ENCODE peak calls at places on chromosomes 11 and 22, in nine cellular contexts. One of them, this sample, is unnamed.

GRCh38 chr11:69377029-69377952 is 83.3 kb downstream of the MYEOV start:
- DNase-seq in H9: no peak
- DNase-seq in CD4-positive, alpha-beta T cell: no peak
- DNase-seq in CD8-positive, alpha-beta memory T cell: no peak
- DNase-seq in OCI-LY7: no peak
- DNase-seq in astrocyte: no peak
- DNase-seq in aorta: peak
- DNase-seq in dorsolateral prefrontal cortex: no peak
- DNase-seq in uterus: no peak
- DNase-seq in this sample: no peak

GRCh38 chr11:17395978-17396377 is 7.5 kb upstream of the KCNJ11 start:
- DNase-seq in H9: no peak
- DNase-seq in CD4-positive, alpha-beta T cell: no peak
- DNase-seq in CD8-positive, alpha-beta memory T cell: no peak
- DNase-seq in OCI-LY7: no peak
- DNase-seq in astrocyte: no peak
- DNase-seq in aorta: no peak
- DNase-seq in dorsolateral prefrontal cortex: no peak
- DNase-seq in uterus: no peak
- DNase-seq in this sample: no peak

GRCh38 chr11:38456371-38456770 is 1858.3 kb upstream of the RAG2 start:
- DNase-seq in H9: no peak
- DNase-seq in CD4-positive, alpha-beta T cell: no peak
- DNase-seq in CD8-positive, alpha-beta memory T cell: no peak
- DNase-seq in OCI-LY7: no peak
- DNase-seq in astrocyte: peak
- DNase-seq in aorta: no peak
- DNase-seq in dorsolateral prefrontal cortex: no peak
- DNase-seq in uterus: no peak
- DNase-seq in this sample: no peak

GRCh38 chr11:468036-468435 is 18.0 kb downstream of the PTDSS2 start:
- DNase-seq in H9: no peak
- DNase-seq in CD4-positive, alpha-beta T cell: no peak
- DNase-seq in CD8-positive, alpha-beta memory T cell: no peak
- DNase-seq in OCI-LY7: no peak
- DNase-seq in astrocyte: no peak
- DNase-seq in aorta: no peak
- DNase-seq in dorsolateral prefrontal cortex: no peak
- DNase-seq in uterus: no peak
- DNase-seq in this sample: no peak

GRCh38 chr11:93542753-93543246 is 391 bp downstream of the SMCO4 start:
- DNase-seq in H9: peak
- DNase-seq in CD4-positive, alpha-beta T cell: no peak
- DNase-seq in CD8-positive, alpha-beta memory T cell: peak
- DNase-seq in OCI-LY7: no peak
- DNase-seq in astrocyte: no peak
- DNase-seq in aorta: peak
- DNase-seq in dorsolateral prefrontal cortex: no peak
- DNase-seq in uterus: no peak
- DNase-seq in this sample: no peak

GRCh38 chr11:102833731-102834130 is 9.7 kb downstream of the MMP3 start:
- DNase-seq in H9: no peak
- DNase-seq in CD4-positive, alpha-beta T cell: no peak
- DNase-seq in CD8-positive, alpha-beta memory T cell: no peak
- DNase-seq in OCI-LY7: no peak
- DNase-seq in astrocyte: no peak
- DNase-seq in aorta: no peak
- DNase-seq in dorsolateral prefrontal cortex: no peak
- DNase-seq in uterus: no peak
- DNase-seq in this sample: no peak

GRCh38 chr11:117824571-117825537 is at the start of gene FXYD2:
- DNase-seq in H9: peak
- DNase-seq in CD4-positive, alpha-beta T cell: no peak
- DNase-seq in CD8-positive, alpha-beta memory T cell: no peak
- DNase-seq in OCI-LY7: no peak
- DNase-seq in astrocyte: no peak
- DNase-seq in aorta: peak
- DNase-seq in dorsolateral prefrontal cortex: peak
- DNase-seq in uterus: peak
- DNase-seq in this sample: no peak

GRCh38 chr22:35703861-35704584 is 13.6 kb upstream of the APOL5 start:
- DNase-seq in H9: no peak
- DNase-seq in CD4-positive, alpha-beta T cell: no peak
- DNase-seq in CD8-positive, alpha-beta memory T cell: no peak
- DNase-seq in OCI-LY7: no peak
- DNase-seq in astrocyte: peak
- DNase-seq in aorta: no peak
- DNase-seq in dorsolateral prefrontal cortex: no peak
- DNase-seq in uterus: no peak
- DNase-seq in this sample: no peak

GRCh38 chr22:46649176-46650077 is 29.2 kb downstream of the GRAMD4 start:
- DNase-seq in H9: no peak
- DNase-seq in CD4-positive, alpha-beta T cell: no peak
- DNase-seq in CD8-positive, alpha-beta memory T cell: no peak
- DNase-seq in OCI-LY7: no peak
- DNase-seq in astrocyte: no peak
- DNase-seq in aorta: no peak
- DNase-seq in dorsolateral prefrontal cortex: no peak
- DNase-seq in uterus: no peak
- DNase-seq in this sample: peak

GRCh38 chr11:1036931-1037330 is 413 bp upstream of the MUC6 start:
- DNase-seq in H9: no peak
- DNase-seq in CD4-positive, alpha-beta T cell: no peak
- DNase-seq in CD8-positive, alpha-beta memory T cell: no peak
- DNase-seq in OCI-LY7: no peak
- DNase-seq in astrocyte: no peak
- DNase-seq in aorta: no peak
- DNase-seq in dorsolateral prefrontal cortex: no peak
- DNase-seq in uterus: no peak
- DNase-seq in this sample: no peak

GRCh38 chr22:37175414-37176144 is 12.5 kb downstream of the C1QTNF6 start:
- DNase-seq in H9: no peak
- DNase-seq in CD4-positive, alpha-beta T cell: no peak
- DNase-seq in CD8-positive, alpha-beta memory T cell: no peak
- DNase-seq in OCI-LY7: no peak
- DNase-seq in astrocyte: no peak
- DNase-seq in aorta: peak
- DNase-seq in dorsolateral prefrontal cortex: no peak
- DNase-seq in uterus: peak
- DNase-seq in this sample: no peak

GRCh38 chr22:37177755-37178154 is 10.3 kb downstream of the C1QTNF6 start:
- DNase-seq in H9: no peak
- DNase-seq in CD4-positive, alpha-beta T cell: no peak
- DNase-seq in CD8-positive, alpha-beta memory T cell: no peak
- DNase-seq in OCI-LY7: no peak
- DNase-seq in astrocyte: no peak
- DNase-seq in aorta: no peak
- DNase-seq in dorsolateral prefrontal cortex: no peak
- DNase-seq in uterus: no peak
- DNase-seq in this sample: no peak

GRCh38 chr22:37176464-37177061 is 11.5 kb downstream of the C1QTNF6 start:
- DNase-seq in H9: no peak
- DNase-seq in CD4-positive, alpha-beta T cell: no peak
- DNase-seq in CD8-positive, alpha-beta memory T cell: no peak
- DNase-seq in OCI-LY7: no peak
- DNase-seq in astrocyte: peak
- DNase-seq in aorta: peak
- DNase-seq in dorsolateral prefrontal cortex: peak
- DNase-seq in uterus: peak
- DNase-seq in this sample: peak

GRCh38 chr22:37178350-37179125 is 9.5 kb downstream of the C1QTNF6 start:
- DNase-seq in H9: no peak
- DNase-seq in CD4-positive, alpha-beta T cell: no peak
- DNase-seq in CD8-positive, alpha-beta memory T cell: no peak
- DNase-seq in OCI-LY7: no peak
- DNase-seq in astrocyte: no peak
- DNase-seq in aorta: peak
- DNase-seq in dorsolateral prefrontal cortex: no peak
- DNase-seq in uterus: no peak
- DNase-seq in this sample: no peak

GRCh38 chr22:37177221-37177620 is 10.8 kb downstream of the C1QTNF6 start:
- DNase-seq in H9: no peak
- DNase-seq in CD4-positive, alpha-beta T cell: no peak
- DNase-seq in CD8-positive, alpha-beta memory T cell: no peak
- DNase-seq in OCI-LY7: no peak
- DNase-seq in astrocyte: no peak
- DNase-seq in aorta: peak
- DNase-seq in dorsolateral prefrontal cortex: no peak
- DNase-seq in uterus: no peak
- DNase-seq in this sample: no peak
- H3K27ac ChIP-seq in H9: no peak
- H3K27ac ChIP-seq in CD4-positive, alpha-beta T cell: no peak
- H3K27ac ChIP-seq in CD8-positive, alpha-beta memory T cell: no peak
- H3K27ac ChIP-seq in OCI-LY7: no peak
- H3K27ac ChIP-seq in astrocyte: no peak
- H3K27ac ChIP-seq in aorta: no peak
- H3K27ac ChIP-seq in dorsolateral prefrontal cortex: no peak
- H3K27ac ChIP-seq in uterus: no peak
- H3K27ac ChIP-seq in this sample: no peak

DNA sequence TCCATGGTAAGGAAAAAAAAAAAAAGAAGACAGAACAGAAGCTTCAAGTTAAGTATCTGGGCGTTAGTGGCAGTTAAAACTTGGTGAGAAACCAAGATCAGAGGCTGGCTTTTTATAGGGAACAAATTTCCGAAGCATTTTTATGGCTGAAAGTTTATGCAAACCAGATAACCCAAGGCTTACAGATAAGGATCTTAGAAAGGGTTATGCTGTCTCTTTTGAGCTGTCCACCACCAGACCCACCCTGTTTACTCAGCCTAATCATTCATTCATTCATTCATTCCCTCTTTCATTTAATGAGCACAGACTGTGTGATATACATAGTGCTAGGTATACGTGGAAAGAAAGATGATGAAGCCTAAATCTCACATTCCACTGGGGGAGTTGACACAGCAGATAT is 89.5 kb downstream of the ME3 start:
- DNase-seq in H9: no peak
- DNase-seq in CD4-positive, alpha-beta T cell: no peak
- DNase-seq in CD8-positive, alpha-beta memory T cell: no peak
- DNase-seq in OCI-LY7: no peak
- DNase-seq in astrocyte: no peak
- DNase-seq in aorta: no peak
- DNase-seq in dorsolateral prefrontal cortex: no peak
- DNase-seq in uterus: no peak
- DNase-seq in this sample: no peak
- H3K27ac ChIP-seq in H9: no peak
- H3K27ac ChIP-seq in CD4-positive, alpha-beta T cell: no peak
- H3K27ac ChIP-seq in CD8-positive, alpha-beta memory T cell: no peak
- H3K27ac ChIP-seq in OCI-LY7: no peak
- H3K27ac ChIP-seq in astrocyte: no peak
- H3K27ac ChIP-seq in aorta: no peak
- H3K27ac ChIP-seq in dorsolateral prefrontal cortex: no peak
- H3K27ac ChIP-seq in uterus: no peak
- H3K27ac ChIP-seq in this sample: no peak

GRCh38 chr11:72010529-72011233 is 12.0 kb downstream of the IL18BP start:
- DNase-seq in H9: no peak
- DNase-seq in CD4-positive, alpha-beta T cell: no peak
- DNase-seq in CD8-positive, alpha-beta memory T cell: no peak
- DNase-seq in OCI-LY7: no peak
- DNase-seq in astrocyte: no peak
- DNase-seq in aorta: no peak
- DNase-seq in dorsolateral prefrontal cortex: no peak
- DNase-seq in uterus: no peak
- DNase-seq in this sample: no peak

GRCh38 chr11:72013765-72014711 is 15.3 kb downstream of the IL18BP start:
- DNase-seq in H9: no peak
- DNase-seq in CD4-positive, alpha-beta T cell: no peak
- DNase-seq in CD8-positive, alpha-beta memory T cell: no peak
- DNase-seq in OCI-LY7: no peak
- DNase-seq in astrocyte: peak
- DNase-seq in aorta: peak
- DNase-seq in dorsolateral prefrontal cortex: no peak
- DNase-seq in uterus: no peak
- DNase-seq in this sample: no peak

GRCh38 chr11:72014761-72015320 is 16.1 kb downstream of the IL18BP start:
- DNase-seq in H9: no peak
- DNase-seq in CD4-positive, alpha-beta T cell: no peak
- DNase-seq in CD8-positive, alpha-beta memory T cell: no peak
- DNase-seq in OCI-LY7: no peak
- DNase-seq in astrocyte: no peak
- DNase-seq in aorta: peak
- DNase-seq in dorsolateral prefrontal cortex: no peak
- DNase-seq in uterus: no peak
- DNase-seq in this sample: no peak

GRCh38 chr11:72012091-72012630 is 13.5 kb downstream of the IL18BP start:
- DNase-seq in H9: no peak
- DNase-seq in CD4-positive, alpha-beta T cell: no peak
- DNase-seq in CD8-positive, alpha-beta memory T cell: no peak
- DNase-seq in OCI-LY7: no peak
- DNase-seq in astrocyte: no peak
- DNase-seq in aorta: peak
- DNase-seq in dorsolateral prefrontal cortex: no peak
- DNase-seq in uterus: no peak
- DNase-seq in this sample: no peak

DNA sequence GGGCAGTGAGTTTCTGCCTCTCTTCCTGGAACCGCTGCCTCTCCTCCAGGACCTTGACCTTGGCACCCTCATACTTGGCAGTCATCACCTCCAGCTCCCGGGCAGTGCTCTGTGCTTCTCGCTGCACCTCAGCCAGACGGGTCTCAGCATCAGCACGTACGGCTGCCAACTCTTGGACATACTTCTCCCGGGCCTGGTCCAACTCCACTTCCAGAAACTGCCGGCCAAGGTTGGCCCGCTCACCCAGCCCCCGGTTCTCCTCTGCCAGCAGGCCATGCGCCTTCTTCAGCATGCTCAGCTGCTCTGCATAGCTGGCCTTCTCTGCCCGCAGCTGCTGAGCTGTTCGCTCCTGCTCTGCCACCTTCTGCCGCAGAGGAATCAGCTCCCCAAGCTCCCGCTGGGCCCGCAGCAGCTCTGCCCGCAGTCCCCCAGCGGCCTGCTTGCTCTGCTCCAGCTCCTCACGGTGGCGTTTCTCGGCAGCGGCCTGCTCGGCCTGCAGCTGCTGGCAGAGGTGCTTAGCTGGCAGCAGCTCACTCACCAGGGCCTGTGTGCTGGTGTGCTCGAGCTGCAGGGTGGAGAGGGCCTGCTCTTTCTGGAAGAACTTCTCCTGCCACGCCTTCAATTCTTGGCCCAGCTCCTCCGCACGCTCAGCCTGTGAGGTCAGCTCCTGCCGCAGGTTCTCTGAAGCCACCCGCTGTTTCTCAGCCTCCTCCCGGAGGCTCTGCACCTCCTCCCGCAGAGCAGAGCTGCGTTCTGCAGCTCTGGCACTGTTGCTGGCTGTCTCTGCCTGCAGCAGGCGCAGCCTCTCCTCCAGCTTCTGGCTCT is 14.4 kb downstream of the IL18BP start:
- DNase-seq in H9: no peak
- DNase-seq in CD4-positive, alpha-beta T cell: no peak
- DNase-seq in CD8-positive, alpha-beta memory T cell: no peak
- DNase-seq in OCI-LY7: no peak
- DNase-seq in astrocyte: peak
- DNase-seq in aorta: peak
- DNase-seq in dorsolateral prefrontal cortex: peak
- DNase-seq in uterus: peak
- DNase-seq in this sample: peak
- H3K27ac ChIP-seq in H9: no peak
- H3K27ac ChIP-seq in CD4-positive, alpha-beta T cell: no peak
- H3K27ac ChIP-seq in CD8-positive, alpha-beta memory T cell: no peak
- H3K27ac ChIP-seq in OCI-LY7: no peak
- H3K27ac ChIP-seq in astrocyte: peak
- H3K27ac ChIP-seq in aorta: no peak
- H3K27ac ChIP-seq in dorsolateral prefrontal cortex: peak
- H3K27ac ChIP-seq in uterus: peak
- H3K27ac ChIP-seq in this sample: no peak

GRCh38 chr11:8720376-8720775 is 37.8 kb downstream of the RPL27A start:
- DNase-seq in H9: no peak
- DNase-seq in CD4-positive, alpha-beta T cell: no peak
- DNase-seq in CD8-positive, alpha-beta memory T cell: no peak
- DNase-seq in OCI-LY7: no peak
- DNase-seq in astrocyte: no peak
- DNase-seq in aorta: no peak
- DNase-seq in dorsolateral prefrontal cortex: no peak
- DNase-seq in uterus: no peak
- DNase-seq in this sample: no peak
- H3K27ac ChIP-seq in H9: no peak
- H3K27ac ChIP-seq in CD4-positive, alpha-beta T cell: no peak
- H3K27ac ChIP-seq in CD8-positive, alpha-beta memory T cell: no peak
- H3K27ac ChIP-seq in OCI-LY7: no peak
- H3K27ac ChIP-seq in astrocyte: peak
- H3K27ac ChIP-seq in aorta: peak
- H3K27ac ChIP-seq in dorsolateral prefrontal cortex: peak
- H3K27ac ChIP-seq in uterus: peak
- H3K27ac ChIP-seq in this sample: no peak